ENCODE peak calls at places on chromosomes 6 and 20, in nine cellular contexts. One of them, this sample, is unnamed.

GRCh38 chr6:122696079-122696478 is 83.4 kb upstream of the FABP7 start:
- DNase-seq in suprapubic skin: no peak
- DNase-seq in transverse colon: no peak
- DNase-seq in stomach: no peak
- DNase-seq in HepG2: no peak
- DNase-seq in H1: no peak
- DNase-seq in SK-N-SH: no peak
- DNase-seq in tibial nerve: no peak
- DNase-seq in K562: no peak
- DNase-seq in this sample: no peak

GRCh38 chr20:3706774-3707507 is 5.5 kb downstream of the SIGLEC1 start:
- DNase-seq in suprapubic skin: no peak
- DNase-seq in SK-N-SH: no peak
- DNase-seq in K562: no peak
- DNase-seq in transverse colon: no peak
- DNase-seq in stomach: no peak
- DNase-seq in HepG2: no peak
- DNase-seq in H1: no peak
- DNase-seq in tibial nerve: no peak
- DNase-seq in this sample: no peak

GRCh38 chr6:132213191-132213590 is 188.1 kb downstream of the MOXD1 start:
- DNase-seq in tibial nerve: no peak
- DNase-seq in stomach: no peak
- DNase-seq in transverse colon: no peak
- DNase-seq in suprapubic skin: no peak
- DNase-seq in H1: no peak
- DNase-seq in K562: no peak
- DNase-seq in HepG2: no peak
- DNase-seq in SK-N-SH: no peak
- DNase-seq in this sample: no peak

GRCh38 chr6:55528624-55529023 is 50.4 kb downstream of the HMGCLL1 start:
- DNase-seq in H1: no peak
- DNase-seq in stomach: no peak
- DNase-seq in K562: no peak
- DNase-seq in transverse colon: no peak
- DNase-seq in suprapubic skin: no peak
- DNase-seq in tibial nerve: no peak
- DNase-seq in HepG2: peak; percentile 43
- DNase-seq in SK-N-SH: no peak
- DNase-seq in this sample: no peak

GRCh38 chr6:38169221-38169674 is 349.7 kb downstream of the ZFAND3 start:
- DNase-seq in H1: no peak
- DNase-seq in K562: no peak
- DNase-seq in tibial nerve: no peak
- DNase-seq in suprapubic skin: no peak
- DNase-seq in SK-N-SH: no peak
- DNase-seq in HepG2: no peak
- DNase-seq in stomach: no peak
- DNase-seq in transverse colon: no peak
- DNase-seq in this sample: no peak

GRCh38 chr6:129136751-129137150 is 253.8 kb downstream of the LAMA2 start:
- DNase-seq in tibial nerve: no peak
- DNase-seq in suprapubic skin: no peak
- DNase-seq in H1: no peak
- DNase-seq in SK-N-SH: no peak
- DNase-seq in HepG2: no peak
- DNase-seq in transverse colon: no peak
- DNase-seq in stomach: no peak
- DNase-seq in K562: no peak
- DNase-seq in this sample: no peak

GRCh38 chr20:48604426-48604825 is 223.4 kb downstream of the PREX1 start:
- DNase-seq in stomach: no peak
- DNase-seq in H1: no peak
- DNase-seq in transverse colon: no peak
- DNase-seq in tibial nerve: no peak
- DNase-seq in SK-N-SH: no peak
- DNase-seq in HepG2: no peak
- DNase-seq in suprapubic skin: peak; percentile 56
- DNase-seq in K562: no peak
- DNase-seq in this sample: no peak

GRCh38 chr6:11033825-11034224 is 10.3 kb downstream of the ELOVL2 start:
- DNase-seq in H1: no peak
- DNase-seq in stomach: no peak
- DNase-seq in transverse colon: no peak
- DNase-seq in K562: no peak
- DNase-seq in suprapubic skin: no peak
- DNase-seq in SK-N-SH: no peak
- DNase-seq in HepG2: no peak
- DNase-seq in tibial nerve: no peak
- DNase-seq in this sample: no peak

GRCh38 chr6:3063733-3064700 is 4.3 kb upstream of the RIPK1 start:
- DNase-seq in H1: peak; percentile 86
- DNase-seq in suprapubic skin: peak; percentile 97
- DNase-seq in SK-N-SH: peak; percentile 89
- DNase-seq in transverse colon: peak; percentile 97
- DNase-seq in K562: peak; percentile 97
- DNase-seq in HepG2: peak; percentile 86
- DNase-seq in stomach: peak; percentile 96
- DNase-seq in tibial nerve: peak; percentile 89
- DNase-seq in this sample: peak; percentile 84

GRCh38 chr6:153898360-153899059 is 140.5 kb upstream of the OPRM1 start:
- DNase-seq in SK-N-SH: no peak
- DNase-seq in suprapubic skin: no peak
- DNase-seq in K562: no peak
- DNase-seq in H1: no peak
- DNase-seq in HepG2: no peak
- DNase-seq in tibial nerve: no peak
- DNase-seq in stomach: no peak
- DNase-seq in transverse colon: peak; percentile 54
- DNase-seq in this sample: no peak

GRCh38 chr6:20235041-20235440 is 22.8 kb upstream of the MBOAT1 start:
- DNase-seq in stomach: no peak
- DNase-seq in H1: no peak
- DNase-seq in K562: peak; percentile 37
- DNase-seq in tibial nerve: no peak
- DNase-seq in suprapubic skin: no peak
- DNase-seq in transverse colon: no peak
- DNase-seq in SK-N-SH: no peak
- DNase-seq in HepG2: no peak
- DNase-seq in this sample: no peak

GRCh38 chr6:116251568-116252384 is 2.1 kb downstream of the TSPYL4 start:
- DNase-seq in tibial nerve: no peak
- DNase-seq in transverse colon: no peak
- DNase-seq in H1: no peak
- DNase-seq in K562: peak; percentile 10
- DNase-seq in HepG2: no peak
- DNase-seq in suprapubic skin: no peak
- DNase-seq in stomach: no peak
- DNase-seq in SK-N-SH: no peak
- DNase-seq in this sample: no peak

GRCh38 chr6:64415936-64416335 is 780.3 kb downstream of the PHF3 start:
- DNase-seq in H1: no peak
- DNase-seq in tibial nerve: no peak
- DNase-seq in suprapubic skin: no peak
- DNase-seq in HepG2: no peak
- DNase-seq in stomach: no peak
- DNase-seq in transverse colon: no peak
- DNase-seq in K562: no peak
- DNase-seq in SK-N-SH: no peak
- DNase-seq in this sample: no peak

GRCh38 chr6:73585566-73586415 is 65.0 kb upstream of the EEF1A1 start:
- DNase-seq in K562: peak; percentile 81
- DNase-seq in transverse colon: peak; percentile 47
- DNase-seq in HepG2: peak; percentile 88
- DNase-seq in tibial nerve: peak; percentile 69
- DNase-seq in suprapubic skin: no peak
- DNase-seq in stomach: peak; percentile 44
- DNase-seq in SK-N-SH: no peak
- DNase-seq in H1: no peak
- DNase-seq in this sample: no peak

GRCh38 chr6:35484921-35485392 is 11.9 kb downstream of the TEAD3 start:
- DNase-seq in K562: no peak
- DNase-seq in suprapubic skin: no peak
- DNase-seq in stomach: no peak
- DNase-seq in HepG2: no peak
- DNase-seq in SK-N-SH: peak; percentile 29
- DNase-seq in transverse colon: no peak
- DNase-seq in tibial nerve: no peak
- DNase-seq in H1: peak; percentile 55
- DNase-seq in this sample: no peak

GRCh38 chr6:159594750-159595117 is 98.3 kb downstream of the SOD2 start:
- DNase-seq in stomach: no peak
- DNase-seq in SK-N-SH: no peak
- DNase-seq in suprapubic skin: no peak
- DNase-seq in HepG2: peak; percentile 8
- DNase-seq in tibial nerve: no peak
- DNase-seq in H1: no peak
- DNase-seq in K562: no peak
- DNase-seq in transverse colon: no peak
- DNase-seq in this sample: no peak

GRCh38 chr6:4941782-4942672 is 61.8 kb downstream of the RPP40 start:
- DNase-seq in H1: no peak
- DNase-seq in stomach: no peak
- DNase-seq in SK-N-SH: no peak
- DNase-seq in suprapubic skin: no peak
- DNase-seq in HepG2: peak; percentile 78
- DNase-seq in K562: peak; percentile 86
- DNase-seq in tibial nerve: no peak
- DNase-seq in transverse colon: no peak
- DNase-seq in this sample: no peak
- H3K4me1 ChIP-seq in H1: no peaks in the 10 kb centered on the region
- H3K4me1 ChIP-seq in stomach: peaks cover 20% of the 10 kb centered on the region
- H3K4me1 ChIP-seq in SK-N-SH: peaks cover 11% of the 10 kb centered on the region
- H3K4me1 ChIP-seq in suprapubic skin: peaks cover 25% of the 10 kb centered on the region
- H3K4me1 ChIP-seq in HepG2: peaks cover 32% of the 10 kb centered on the region
- H3K4me1 ChIP-seq in K562: peaks cover 15% of the 10 kb centered on the region
- H3K4me1 ChIP-seq in tibial nerve: no peaks in the 10 kb centered on the region
- H3K4me1 ChIP-seq in transverse colon: no peaks in the 10 kb centered on the region
- H3K4me1 ChIP-seq in this sample: peaks cover 9% of the 10 kb centered on the region

DNA sequence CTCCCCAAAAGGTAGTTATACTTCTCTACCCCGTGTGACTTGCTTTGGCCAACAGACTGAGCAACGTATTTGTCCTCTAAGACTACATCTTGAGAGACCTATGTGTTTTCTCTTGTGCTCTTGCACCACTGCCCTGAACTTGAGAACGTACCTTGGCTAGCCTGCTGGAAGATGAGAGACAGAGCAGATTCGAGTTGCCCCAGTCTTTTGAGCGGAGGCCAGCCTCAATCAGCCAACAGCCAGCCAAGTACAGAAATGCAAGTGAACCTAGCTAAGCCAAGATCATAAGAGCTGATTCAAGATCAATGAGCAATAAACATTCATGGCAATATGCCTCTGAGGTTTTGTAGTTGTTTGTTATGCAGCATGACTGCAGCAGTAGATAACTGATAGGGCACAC is 98.4 kb downstream of the PAK5 start:
- DNase-seq in H1: no peak
- DNase-seq in stomach: no peak
- DNase-seq in SK-N-SH: no peak
- DNase-seq in suprapubic skin: no peak
- DNase-seq in K562: no peak
- DNase-seq in HepG2: no peak
- DNase-seq in transverse colon: no peak
- DNase-seq in tibial nerve: no peak
- DNase-seq in this sample: no peak
- H3K27me3 ChIP-seq in H1: no peaks in the 10 kb centered on the region
- H3K27me3 ChIP-seq in stomach: no peaks in the 10 kb centered on the region
- H3K27me3 ChIP-seq in SK-N-SH: no peaks in the 10 kb centered on the region
- H3K27me3 ChIP-seq in suprapubic skin: no peaks in the 10 kb centered on the region
- H3K27me3 ChIP-seq in K562: no peaks in the 10 kb centered on the region
- H3K27me3 ChIP-seq in HepG2: no peaks in the 10 kb centered on the region
- H3K27me3 ChIP-seq in transverse colon: no peaks in the 10 kb centered on the region
- H3K27me3 ChIP-seq in tibial nerve: no peaks in the 10 kb centered on the region
- H3K27me3 ChIP-seq in this sample: no peaks in the 10 kb centered on the region

GRCh38 chr20:41715525-41715924 is 97.3 kb upstream of the CHD6 start:
- DNase-seq in transverse colon: no peak
- DNase-seq in K562: peak; percentile 79
- DNase-seq in SK-N-SH: no peak
- DNase-seq in HepG2: no peak
- DNase-seq in tibial nerve: no peak
- DNase-seq in suprapubic skin: no peak
- DNase-seq in H1: no peak
- DNase-seq in stomach: no peak
- DNase-seq in this sample: no peak

GRCh38 chr20:41719151-41719550 is 101.0 kb upstream of the CHD6 start:
- DNase-seq in K562: no peak
- DNase-seq in tibial nerve: no peak
- DNase-seq in suprapubic skin: no peak
- DNase-seq in transverse colon: no peak
- DNase-seq in HepG2: no peak
- DNase-seq in SK-N-SH: no peak
- DNase-seq in stomach: no peak
- DNase-seq in H1: no peak
- DNase-seq in this sample: no peak

GRCh38 chr20:41716911-41717310 is 98.7 kb upstream of the CHD6 start:
- DNase-seq in transverse colon: no peak
- DNase-seq in HepG2: no peak
- DNase-seq in stomach: no peak
- DNase-seq in SK-N-SH: no peak
- DNase-seq in H1: no peak
- DNase-seq in suprapubic skin: no peak
- DNase-seq in tibial nerve: no peak
- DNase-seq in K562: no peak
- DNase-seq in this sample: no peak

GRCh38 chr20:41716436-41716835 is 98.3 kb upstream of the CHD6 start:
- DNase-seq in suprapubic skin: no peak
- DNase-seq in stomach: no peak
- DNase-seq in H1: no peak
- DNase-seq in HepG2: no peak
- DNase-seq in transverse colon: no peak
- DNase-seq in tibial nerve: no peak
- DNase-seq in SK-N-SH: no peak
- DNase-seq in K562: no peak
- DNase-seq in this sample: no peak

GRCh38 chr20:41717464-41717863 is 99.3 kb upstream of the CHD6 start:
- DNase-seq in transverse colon: no peak
- DNase-seq in K562: peak; percentile 61
- DNase-seq in tibial nerve: no peak
- DNase-seq in suprapubic skin: no peak
- DNase-seq in SK-N-SH: peak; percentile 26
- DNase-seq in H1: no peak
- DNase-seq in HepG2: no peak
- DNase-seq in stomach: peak; percentile 51
- DNase-seq in this sample: no peak
- TF ChIP-seq EP300 in transverse colon: no peak
- TF ChIP-seq EP300 in K562: no peak
- TF ChIP-seq EP300 in tibial nerve: no peak
- TF ChIP-seq EP300 in suprapubic skin: no peak
- TF ChIP-seq EP300 in SK-N-SH: no peak
- TF ChIP-seq EP300 in H1: no peak
- TF ChIP-seq EP300 in HepG2: no peak
- TF ChIP-seq EP300 in stomach: no peak
- TF ChIP-seq EP300 in this sample: no peak

DNA sequence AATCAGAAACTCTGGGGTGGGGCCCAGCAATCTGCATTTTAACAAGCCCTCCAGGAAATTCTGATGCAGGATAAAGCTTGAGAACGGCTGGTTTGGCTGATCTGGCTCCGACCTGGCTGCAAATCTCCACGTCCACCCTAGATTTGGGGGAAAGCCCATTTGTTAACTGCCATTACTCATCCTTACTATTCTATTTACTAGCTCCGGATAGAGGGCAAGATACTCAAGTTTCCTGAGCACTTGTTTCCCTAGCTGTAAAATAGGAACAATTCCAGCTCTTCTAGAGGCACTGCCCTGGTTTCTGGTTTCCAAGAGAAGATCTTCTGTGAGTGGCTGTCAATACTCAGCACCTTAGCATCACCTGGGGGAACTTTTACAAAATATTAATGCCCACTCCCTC is 44.4 kb downstream of the DAAM2 start:
- DNase-seq in H1: no peak
- DNase-seq in HepG2: no peak
- DNase-seq in suprapubic skin: no peak
- DNase-seq in transverse colon: no peak
- DNase-seq in stomach: no peak
- DNase-seq in K562: no peak
- DNase-seq in tibial nerve: no peak
- DNase-seq in SK-N-SH: no peak
- DNase-seq in this sample: no peak
- H3K4me1 ChIP-seq in H1: no peaks in the 10 kb centered on the region
- H3K4me1 ChIP-seq in HepG2: no peaks in the 10 kb centered on the region
- H3K4me1 ChIP-seq in suprapubic skin: peaks cover 10% of the 10 kb centered on the region
- H3K4me1 ChIP-seq in transverse colon: peaks cover 4% of the 10 kb centered on the region
- H3K4me1 ChIP-seq in stomach: peaks cover 60% of the 10 kb centered on the region
- H3K4me1 ChIP-seq in K562: no peaks in the 10 kb centered on the region
- H3K4me1 ChIP-seq in tibial nerve: no peaks in the 10 kb centered on the region
- H3K4me1 ChIP-seq in SK-N-SH: no peaks in the 10 kb centered on the region
- H3K4me1 ChIP-seq in this sample: peaks cover 2% of the 10 kb centered on the region